ENCODE peak calls at places on chromosomes 7 and 10, in four cellular contexts. P, K, R and O are unnamed samples.

GRCh38 chr10:44975487-44976331 is 2.9 kb downstream of the DEPP1 start:
- DNase-seq in P (peak; percentile 34), K (peak; percentile 81), R (peak; percentile 69), O (peak; percentile 43)

GRCh38 chr7:80623465-80624252 is 14.8 kb upstream of the CD36 start:
- DNase-seq in P (no peak), K (peak; percentile 57), R (no peak), O (no peak)

GRCh38 chr7:80924090-80924489 is 5.2 kb upstream of the SEMA3C start:
- DNase-seq in P (no peak), K (no peak), R (no peak), O (no peak)

GRCh38 chr7:130490888-130491771 is 755 bp upstream of the MEST start:
- DNase-seq in P (peak; percentile 45), K (peak; percentile 55), R (peak; percentile 93), O (peak; percentile 75)

GRCh38 chr7:138975343-138976104 is 5.7 kb downstream of the KIAA1549 start:
- DNase-seq in P (peak; percentile 31), K (no peak), R (peak; percentile 27), O (peak; percentile 53)

GRCh38 chr7:94301024-94301588 is 93.6 kb upstream of the COL1A2 start:
- DNase-seq in P (no peak), K (peak; percentile 98), R (peak; percentile 49), O (peak; percentile 53)

GRCh38 chr10:124996127-124996853 is 54.4 kb downstream of the ZRANB1 start:
- DNase-seq in P (no peak), K (no peak), R (no peak), O (no peak)

GRCh38 chr7:12322287-12322902 is 81.3 kb downstream of the VWDE start:
- DNase-seq in P (peak; percentile 61), K (no peak), R (peak; percentile 16), O (no peak)

GRCh38 chr7:50475340-50475739 is 25.2 kb upstream of the FIGNL1 start:
- DNase-seq in P (no peak), K (no peak), R (no peak), O (no peak)

GRCh38 chr7:73623798-73624668 is at the start of gene MLXIPL:
- DNase-seq in P (peak; percentile 91), K (peak; percentile 55), R (peak; percentile 86), O (peak; percentile 89)

GRCh38 chr10:17084989-17085725 is 44.5 kb downstream of the CUBN start:
- DNase-seq in P (no peak), K (no peak), R (no peak), O (no peak)

GRCh38 chr7:36157506-36158320 is 4.7 kb downstream of the EEPD1 start:
- DNase-seq in P (no peak), K (no peak), R (no peak), O (no peak)

GRCh38 chr7:96655956-96656355 is 53.7 kb downstream of the SEM1 start:
- DNase-seq in P (no peak), K (no peak), R (no peak), O (no peak)

GRCh38 chr10:6116806-6117205 is 28.0 kb downstream of the RBM17 start:
- DNase-seq in P (no peak), K (no peak), R (no peak), O (no peak)

GRCh38 chr7:137956183-137956582 is 45.7 kb downstream of the CREB3L2 start:
- DNase-seq in P (no peak), K (no peak), R (no peak), O (no peak)

GRCh38 chr7:71706576-71706975 is 574.6 kb downstream of the GALNT17 start:
- DNase-seq in P (no peak), K (no peak), R (no peak), O (no peak)